ENCODE peak calls at places on chromosomes 3 and 15, in seven cellular contexts. C, X, E, D, A, M and Z are unnamed samples.

GRCh38 chr15:27764339-27764738 is 334.8 kb downstream of the OCA2 start:
- DNase-seq in C (no peak), D (no peak), X (no peak), A (no peak), E (no peak), M (no peak), Z (no peak)

GRCh38 chr3:119175869-119176756 is 2.7 kb downstream of the UPK1B start:
- DNase-seq in A (no peak), C (no peak), X (no peak), E (peak), M (no peak), D (no peak), Z (no peak)

GRCh38 chr3:140298569-140299070 is 363.6 kb downstream of the CLSTN2 start:
- DNase-seq in M (no peak), A (peak), X (no peak), C (no peak), D (no peak), E (no peak), Z (no peak)

GRCh38 chr3:151135548-151136337 is 50.3 kb downstream of the MED12L start:
- DNase-seq in D (no peak), A (no peak), E (no peak), X (no peak), M (no peak), C (no peak), Z (no peak)

GRCh38 chr3:50472958-50473357 is 30.5 kb downstream of the CACNA2D2 start:
- DNase-seq in M (no peak), D (no peak), C (no peak), A (no peak), X (no peak), E (no peak), Z (no peak)

GRCh38 chr15:28917791-28918140 is 32.0 kb downstream of the APBA2 start:
- DNase-seq in C (no peak), A (no peak), D (no peak), M (no peak), X (no peak), E (no peak), Z (no peak)

GRCh38 chr3:108100906-108101305 is 10.1 kb upstream of the CD47 start:
- DNase-seq in E (no peak), D (no peak), A (no peak), C (no peak), X (no peak), M (no peak), Z (no peak)

GRCh38 chr15:85405467-85405866 is 25.1 kb downstream of the AKAP13 start:
- DNase-seq in C (no peak), D (no peak), A (no peak), E (no peak), M (no peak), X (no peak), Z (no peak)